ENCODE peak calls at places on chromosomes 4 and X, in five cellular contexts. J is foreskin keratinocyte; N is neural crest cell; V is activated CD8-positive, alpha-beta T cell treated with anti-CD3 and anti-CD28 coated beads for 36 hours; Y is fibroblast of villous mesenchyme. Z is an unnamed sample.

GRCh38 chrX:20355187-20355586 is 88.5 kb upstream of the RPS6KA3 start:
- DNase-seq in J (no peak), N (no peak), V (no peak), Y (no peak), Z (no peak)

GRCh38 chr4:42627887-42628646 is 28.8 kb downstream of the ATP8A1 start:
- DNase-seq in J (no peak), N (no peak), V (peak; percentile 73), Y (no peak), Z (no peak)

GRCh38 chr4:83128235-83128929 is 13.9 kb upstream of the PLAC8 start:
- DNase-seq in J (peak; percentile 67), N (no peak), V (no peak), Y (peak; percentile 88), Z (no peak)

GRCh38 chr4:15162046-15162445 is 159.8 kb downstream of the CPEB2 start:
- DNase-seq in J (no peak), N (no peak), V (no peak), Y (no peak), Z (no peak)

GRCh38 chr4:52568351-52568750 is 90.8 kb downstream of the USP46 start:
- DNase-seq in J (no peak), N (no peak), V (no peak), Y (no peak), Z (no peak)

GRCh38 chr4:172707622-172708021 is 461.0 kb upstream of the GALNT7 start:
- DNase-seq in J (no peak), N (no peak), V (no peak), Y (no peak), Z (no peak)

GRCh38 chr4:24640433-24640832 is 56.1 kb upstream of the DHX15 start:
- DNase-seq in J (no peak), N (no peak), V (no peak), Y (no peak), Z (no peak)

GRCh38 chr4:14920759-14921313 is 81.4 kb upstream of the CPEB2 start:
- DNase-seq in J (no peak), N (no peak), V (peak; percentile 37), Y (no peak), Z (no peak)

GRCh38 chr4:170339522-170339921 is 249.8 kb upstream of the AADAT start:
- DNase-seq in J (peak; percentile 6), N (no peak), V (no peak), Y (no peak), Z (no peak)

GRCh38 chr4:67437974-67438713 is 107.2 kb downstream of the CENPC start:
- DNase-seq in J (peak; percentile 25), N (no peak), V (no peak), Y (peak; percentile 94), Z (no peak)

GRCh38 chrX:15465347-15465746 is 27.8 kb downstream of the PIR start:
- DNase-seq in J (no peak), N (no peak), V (peak; percentile 7), Y (peak; percentile 65), Z (no peak)

GRCh38 chr4:73872331-73873108 is 3.3 kb downstream of the CXCL1 start:
- DNase-seq in J (no peak), N (no peak), V (no peak), Y (no peak), Z (no peak)

GRCh38 chrX:155094468-155095061 is 23.3 kb downstream of the BRCC3 start:
- DNase-seq in J (no peak), N (no peak), V (peak; percentile 41), Y (peak; percentile 38), Z (peak; percentile 5)

GRCh38 chr4:10590896-10591295 is 93.7 kb downstream of the CLNK start:
- DNase-seq in J (no peak), N (no peak), V (no peak), Y (no peak), Z (no peak)

GRCh38 chr4:76947369-76947768 is 2.2 kb upstream of the SEPTIN11 start:
- DNase-seq in J (no peak), N (no peak), V (no peak), Y (peak; percentile 57), Z (no peak)

GRCh38 chrX:2614911-2615310 is 76.2 kb upstream of the CD99 start:
- DNase-seq in J (no peak), N (no peak), V (no peak), Y (peak; percentile 86), Z (no peak)

GRCh38 chr4:7813674-7814073 is 126.0 kb downstream of the AFAP1 start:
- DNase-seq in J (no peak), N (no peak), V (no peak), Y (peak; percentile 93), Z (no peak)

GRCh38 chr4:114597410-114598115 is 1.0 kb upstream of the UGT8 start:
- DNase-seq in J (no peak), N (no peak), V (no peak), Y (no peak), Z (no peak)

GRCh38 chrX:28127662-28128061 is 146.4 kb upstream of the DCAF8L1 start:
- DNase-seq in J (no peak), N (no peak), V (no peak), Y (no peak), Z (no peak)

GRCh38 chrX:48509245-48509590 is 426 bp downstream of the PORCN start:
- DNase-seq in J (no peak), N (no peak), V (peak; percentile 35), Y (no peak), Z (no peak)

GRCh38 chrX:16882702-16883486 is 12.7 kb upstream of the RBBP7 start:
- DNase-seq in J (no peak), N (peak; percentile 80), V (peak; percentile 86), Y (peak; percentile 66), Z (peak; percentile 60)

GRCh38 chrX:138128025-138128671 is 562.2 kb downstream of the ZIC3 start:
- DNase-seq in J (no peak), N (peak; percentile 16), V (no peak), Y (peak; percentile 11), Z (peak; percentile 19)

GRCh38 chr4:56240554-56241190 is 146.6 kb downstream of the AASDH start:
- DNase-seq in J (no peak), N (no peak), V (no peak), Y (no peak), Z (no peak)

GRCh38 chrX:24190500-24191156 is 41.1 kb downstream of the ZFX start:
- DNase-seq in J (no peak), N (no peak), V (no peak), Y (peak; percentile 81), Z (no peak)

GRCh38 chr4:106694232-106694631 is 325.7 kb upstream of the GIMD1 start:
- DNase-seq in J (peak; percentile 57), N (no peak), V (no peak), Y (no peak), Z (no peak)

GRCh38 chr4:106695846-106696245 is 327.3 kb upstream of the GIMD1 start:
- DNase-seq in J (no peak), N (no peak), V (no peak), Y (no peak), Z (no peak)

GRCh38 chr4:106690487-106690886 is 321.9 kb upstream of the GIMD1 start:
- DNase-seq in J (no peak), N (no peak), V (peak; percentile 5), Y (peak; percentile 21), Z (no peak)

GRCh38 chr4:106687026-106687425 is 318.4 kb upstream of the GIMD1 start:
- DNase-seq in J (no peak), N (no peak), V (no peak), Y (peak; percentile 29), Z (no peak)

DNA sequence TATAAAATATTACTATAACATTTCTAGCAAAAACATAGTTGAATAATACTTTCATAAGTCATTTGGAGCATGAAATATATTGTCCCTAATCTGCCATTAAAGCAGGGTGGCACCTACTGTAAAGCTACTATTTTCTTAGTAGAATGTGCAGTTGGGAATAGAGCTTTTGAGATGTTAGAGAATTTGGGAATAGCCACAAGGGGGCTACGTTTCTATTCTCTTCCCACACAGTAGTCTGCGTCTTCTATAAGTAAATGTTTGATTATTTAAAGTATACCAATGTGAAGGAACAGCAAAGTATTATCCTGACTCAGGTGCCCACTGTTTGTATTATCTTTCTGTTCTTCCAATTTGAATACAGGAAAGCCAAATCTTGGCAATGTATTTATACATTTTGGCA is 323.2 kb upstream of the GIMD1 start:
- DNase-seq in J (no peak), N (no peak), V (no peak), Y (no peak), Z (no peak)
- TF ChIP-seq CTCF in J (peak; percentile 18), N (peak; percentile 43), V (no peak), Y (peak; percentile 24), Z (peak; percentile 40)

DNA sequence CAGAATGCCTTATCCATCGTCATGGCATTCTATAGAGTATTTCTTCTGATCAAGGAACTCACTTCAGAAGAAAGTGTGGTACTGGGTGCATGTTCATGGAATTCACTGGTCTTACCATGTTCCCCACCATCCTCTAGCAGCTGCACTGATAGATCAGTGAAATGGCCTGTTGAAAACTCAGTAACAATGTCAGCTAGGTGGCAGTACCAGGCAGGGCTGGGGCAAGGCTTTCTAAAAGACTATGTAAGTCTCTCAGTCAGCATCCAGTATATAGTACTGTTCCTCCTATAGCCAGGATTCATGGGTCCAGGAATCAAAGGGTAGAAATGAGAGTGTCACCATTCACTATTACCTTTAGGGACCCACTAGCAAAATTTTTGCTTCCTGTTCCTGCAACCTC is 15.8 kb upstream of the LDB2 start:
- DNase-seq in J (no peak), N (no peak), V (no peak), Y (no peak), Z (peak; percentile 21)
- TF ChIP-seq CTCF in J (peak; percentile 43), N (no peak), V (no peak), Y (peak; percentile 34), Z (no peak)

GRCh38 chrX:43702079-43702524 is 46.0 kb downstream of the MAOA start:
- DNase-seq in J (no peak), N (no peak), V (no peak), Y (no peak), Z (no peak)

GRCh38 chrX:43703211-43703791 is 47.2 kb downstream of the MAOA start:
- DNase-seq in J (no peak), N (no peak), V (no peak), Y (peak; percentile 55), Z (no peak)

GRCh38 chrX:43707812-43708548 is 51.9 kb downstream of the MAOA start:
- DNase-seq in J (no peak), N (no peak), V (no peak), Y (peak; percentile 89), Z (no peak)

GRCh38 chrX:43702660-43703059 is 46.6 kb downstream of the MAOA start:
- DNase-seq in J (no peak), N (no peak), V (no peak), Y (no peak), Z (no peak)

GRCh38 chrX:43706786-43707185 is 50.7 kb downstream of the MAOA start:
- DNase-seq in J (no peak), N (no peak), V (no peak), Y (peak; percentile 59), Z (no peak)
- TF ChIP-seq CTCF in J (no peak), N (no peak), V (no peak), Y (no peak), Z (no peak)

DNA sequence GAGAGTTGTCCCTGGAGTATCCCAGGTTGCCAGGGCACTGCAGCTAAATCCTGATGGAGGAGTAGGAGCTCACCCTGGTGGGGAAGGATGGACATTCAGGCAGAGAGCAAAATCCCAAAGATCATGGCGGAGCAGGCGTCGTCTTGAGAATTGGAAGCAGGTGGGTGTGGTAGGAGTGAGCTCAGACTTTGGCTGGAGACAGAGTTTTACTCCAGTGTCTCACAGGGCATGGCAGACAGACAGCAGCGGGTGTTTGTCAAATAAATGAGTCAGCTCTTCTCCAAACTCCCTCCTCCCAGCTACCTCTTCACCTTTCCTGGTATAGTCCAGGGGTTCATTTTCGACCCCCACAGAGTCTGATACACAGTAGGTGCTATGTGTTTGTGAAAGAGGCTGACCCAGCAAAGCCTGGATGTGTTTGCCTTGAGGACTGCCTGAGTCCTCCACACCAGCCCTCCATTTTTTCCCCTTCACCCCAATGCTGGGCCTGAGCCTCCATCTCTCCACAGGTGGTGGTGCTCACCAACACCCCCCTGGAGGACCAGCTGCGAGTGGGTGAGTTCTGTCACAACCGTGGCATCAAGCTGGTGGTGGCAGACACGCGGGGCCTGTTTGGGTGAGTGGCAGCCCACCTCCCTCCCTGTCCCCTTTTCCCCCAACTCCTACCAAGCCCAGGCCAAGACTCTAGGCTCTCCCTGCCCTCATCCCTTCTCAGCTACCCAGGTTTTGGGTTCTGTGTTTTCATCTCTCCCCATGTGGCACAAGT is 6.9 kb downstream of the UBA1 start:
- DNase-seq in J (no peak), N (no peak), V (no peak), Y (peak; percentile 43), Z (no peak)
- TF ChIP-seq CTCF in J (peak; percentile 53), N (peak; percentile 18), V (no peak), Y (peak; percentile 30), Z (no peak)